ENCODE peak calls at places on chromosomes 3 and 15, in nine cellular contexts. B is tibial artery; K is lower lobe of right lung; U is astrocyte of the spinal cord; M is HFF-Myc; T is ovary; Z is CD8-positive, alpha-beta T cell; X is fibroblast of mammary gland; V is astrocyte of the cerebellum. Y is an unnamed sample.

GRCh38 chr3:195129644-195130492 is 141.1 kb downstream of the XXYLT1 start:
- DNase-seq in Z (no peak), U (peak; percentile 31), T (no peak), K (no peak), B (no peak), V (no peak), M (no peak), X (peak; percentile 63), Y (no peak)

GRCh38 chr3:67006460-67006859 is 8.4 kb downstream of the KBTBD8 start:
- DNase-seq in V (no peak), B (no peak), K (no peak), T (no peak), U (peak; percentile 30), X (no peak), M (no peak), Z (no peak), Y (no peak)

GRCh38 chr3:74787008-74787407 is 172.5 kb upstream of the CNTN3 start:
- DNase-seq in M (no peak), T (no peak), V (no peak), Z (no peak), X (no peak), K (no peak), B (no peak), U (no peak), Y (no peak)

GRCh38 chr15:41941644-41942415 is 30.5 kb downstream of the EHD4 start:
- DNase-seq in V (no peak), X (no peak), B (no peak), U (no peak), T (no peak), K (no peak), M (no peak), Z (no peak), Y (no peak)

GRCh38 chr3:186108941-186109865 is at the start of gene ETV5:
- DNase-seq in V (peak; percentile 99), U (peak; percentile 100), M (peak; percentile 97), T (peak; percentile 97), Z (peak; percentile 79), B (peak; percentile 100), X (peak; percentile 99), K (peak; percentile 99), Y (peak; percentile 98)

GRCh38 chr15:95512906-95513305 is 817.6 kb upstream of the NR2F2 start:
- DNase-seq in X (no peak), U (no peak), T (no peak), B (no peak), M (no peak), V (no peak), K (no peak), Z (no peak), Y (no peak)

GRCh38 chr3:172159376-172159775 is 120.0 kb downstream of the FNDC3B start:
- DNase-seq in X (peak; percentile 32), T (no peak), Z (no peak), K (no peak), U (no peak), V (no peak), B (no peak), M (no peak), Y (no peak)

GRCh38 chr15:36230741-36231140 is 348.7 kb upstream of the CDIN1 start:
- DNase-seq in K (no peak), B (no peak), T (no peak), Z (no peak), X (peak; percentile 65), M (no peak), U (peak; percentile 22), V (no peak), Y (no peak)

GRCh38 chr15:89059006-89059405 is 29.2 kb upstream of the ABHD2 start:
- DNase-seq in U (no peak), V (no peak), K (no peak), T (no peak), B (no peak), M (no peak), Z (no peak), X (no peak), Y (no peak)

GRCh38 chr3:129318921-129319320 is 40.3 kb downstream of the HMCES start:
- DNase-seq in T (no peak), M (no peak), V (no peak), X (no peak), B (no peak), Z (no peak), U (no peak), K (no peak), Y (no peak)

GRCh38 chr15:92226020-92226612 is 167.6 kb upstream of the ST8SIA2 start:
- DNase-seq in T (no peak), U (no peak), B (no peak), X (peak; percentile 14), Z (no peak), K (no peak), M (no peak), V (no peak), Y (no peak)

GRCh38 chr3:129429597-129429996 is 1.2 kb upstream of the EFCAB12 start:
- DNase-seq in U (no peak), M (no peak), T (no peak), V (no peak), Z (no peak), X (no peak), B (no peak), K (no peak), Y (no peak)

GRCh38 chr3:47017504-47018268 is 38.2 kb downstream of the NBEAL2 start:
- DNase-seq in Z (no peak), M (no peak), U (peak; percentile 67), X (no peak), V (peak; percentile 81), T (no peak), K (no peak), B (no peak), Y (no peak)

GRCh38 chr3:25493246-25493645 is 65.2 kb downstream of the RARB start:
- DNase-seq in B (no peak), V (no peak), U (peak; percentile 69), K (no peak), Z (no peak), X (no peak), T (no peak), M (no peak), Y (no peak)

GRCh38 chr3:115113367-115113766 is 33.7 kb downstream of the ZBTB20 start:
- DNase-seq in B (no peak), Z (no peak), U (no peak), T (no peak), X (peak; percentile 55), V (no peak), M (no peak), K (peak; percentile 37), Y (no peak)

DNA sequence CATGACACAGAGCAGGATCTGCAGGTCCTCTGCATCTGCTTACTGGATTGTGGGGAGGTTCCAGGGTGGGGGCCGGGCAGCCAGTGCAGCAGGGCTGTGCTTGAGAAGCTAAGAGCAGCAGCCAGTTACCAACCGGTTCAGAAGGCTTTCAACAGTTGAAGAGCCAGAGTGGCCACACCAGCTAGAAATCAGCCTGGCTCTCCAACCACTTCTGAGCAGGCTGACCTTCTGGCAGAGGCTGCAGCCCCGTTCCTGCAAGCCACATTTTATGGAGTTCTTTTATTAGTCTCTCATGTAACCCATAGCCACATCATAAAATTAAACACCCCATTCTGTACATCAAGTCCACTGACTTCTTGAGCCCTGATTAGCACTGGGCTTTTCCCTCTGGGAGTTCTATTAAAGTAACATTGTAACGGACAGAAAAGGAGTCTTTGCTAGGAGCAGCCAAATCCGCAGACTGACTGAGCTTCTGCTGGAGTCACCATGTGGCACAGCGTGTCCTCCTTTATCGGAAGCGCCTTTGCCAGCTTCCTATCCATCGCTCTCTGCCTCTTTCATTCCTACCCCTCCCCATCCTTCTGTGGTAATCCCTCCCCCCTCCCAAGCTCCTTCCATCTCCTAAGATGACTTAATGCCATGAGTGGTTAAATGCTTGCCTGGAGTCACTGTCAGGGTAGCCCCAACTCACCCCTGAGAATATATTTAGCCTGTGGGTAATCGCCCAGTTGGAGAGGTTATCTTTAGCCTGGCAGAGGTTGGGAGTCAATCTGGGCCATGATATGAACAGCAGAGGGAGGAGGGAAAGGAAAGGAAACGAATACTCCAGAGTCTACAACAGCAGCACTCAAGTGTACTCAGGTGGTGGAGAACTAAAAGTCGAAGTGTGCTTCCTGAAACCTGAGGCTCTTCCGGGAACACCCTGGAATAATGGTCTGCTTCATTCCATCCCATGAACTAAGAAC is 138.4 kb upstream of the HES1 start:
- DNase-seq in X (no peak), K (peak; percentile 67), M (no peak), V (no peak), U (no peak), B (no peak), Z (peak; percentile 17), T (no peak), Y (peak; percentile 48)
- H3K4me3 ChIP-seq in X (no peak overlapping the region), K (no peak overlapping the region), M (no peak overlapping the region), V (no peak overlapping the region), U (no peak overlapping the region), B (no peak overlapping the region), Z (no peak overlapping the region), T (no peak overlapping the region), Y (no peak overlapping the region)

GRCh38 chr3:188720215-188720614 is 451.6 kb upstream of the TPRG1 start:
- DNase-seq in U (no peak), Z (no peak), T (no peak), V (no peak), X (no peak), B (no peak), M (no peak), K (no peak), Y (no peak)
- TF ChIP-seq CTCF in U (no peak), Z (no peak), T (no peak), V (no peak), X (no peak), B (no peak), M (no peak), K (no peak), Y (no peak)

DNA sequence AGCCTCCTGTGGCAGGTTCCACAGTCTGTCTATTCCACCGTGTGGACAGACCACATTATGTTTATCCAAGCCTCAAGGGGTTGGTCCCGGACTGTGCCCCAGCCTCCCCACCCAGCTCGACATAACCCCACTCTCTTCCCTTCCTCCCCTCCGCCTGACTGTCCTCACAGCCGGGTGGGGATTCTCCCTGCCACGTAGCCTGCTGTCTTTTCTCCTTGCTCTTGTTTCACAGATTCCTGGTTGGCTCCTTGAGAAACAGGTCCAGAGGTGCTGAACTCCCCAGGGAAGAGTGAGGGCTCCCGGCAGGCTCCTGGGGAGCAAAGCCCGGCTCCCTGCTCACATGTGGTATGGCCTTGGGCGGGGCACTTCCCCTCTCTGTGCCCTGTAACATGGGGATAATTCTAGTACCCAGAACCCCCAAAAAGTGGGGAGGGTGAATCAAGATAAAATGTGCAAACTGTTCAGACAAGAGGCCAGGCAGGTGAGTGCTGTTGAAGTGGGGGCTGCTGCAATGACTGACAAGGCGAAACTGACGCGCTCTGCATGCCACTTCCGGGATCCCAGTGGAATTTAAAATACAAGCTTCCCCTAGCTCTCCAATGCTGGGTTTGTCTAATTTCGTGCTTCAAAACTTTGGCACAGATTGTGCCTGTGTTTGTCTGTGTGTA is 160.4 kb upstream of the IQSEC1 start:
- DNase-seq in U (no peak), Z (no peak), V (no peak), X (no peak), K (no peak), M (no peak), B (no peak), T (no peak), Y (no peak)
- H3K4me3 ChIP-seq in U (no peak overlapping the region), Z (no peak overlapping the region), V (no peak overlapping the region), X (no peak overlapping the region), K (no peak overlapping the region), M (no peak overlapping the region), B (no peak overlapping the region), T (no peak overlapping the region), Y (no peak overlapping the region)

GRCh38 chr3:139629033-139629432 is 48.7 kb downstream of the NMNAT3 start:
- DNase-seq in U (no peak), X (peak; percentile 10), M (no peak), K (no peak), B (no peak), T (no peak), V (no peak), Z (no peak), Y (no peak)
- TF ChIP-seq CTCF in U (peak; percentile 34), X (peak; percentile 40), M (peak; percentile 46), K (peak; percentile 28), B (no peak), T (no peak), V (no peak), Z (no peak), Y (peak; percentile 27)

Y was measured in LNCaP clone FGC.